ENCODE peak calls at places on chromosomes 7 and 10, in seven cellular contexts. O is mesenchymal stem cell, K is IMR-90, L is mesendoderm, I is neuronal stem cell, S is H9, W is H1. N is an unnamed sample.

GRCh38 chr7:151925446-151926335 is 30.6 kb upstream of the GALNTL5 start:
- DNase-seq in O (peak), K (no peak), L (no peak), I (no peak), S (no peak), W (no peak), N (no peak)

GRCh38 chr7:105268511-105269392 is 120.0 kb downstream of the SRPK2 start:
- DNase-seq in O (peak), K (peak), L (no peak), I (no peak), S (no peak), W (no peak), N (peak)

GRCh38 chr7:111919690-111920179 is 286.5 kb downstream of the DOCK4 start:
- DNase-seq in O (peak), K (peak), L (no peak), I (no peak), S (no peak), W (no peak), N (no peak)

GRCh38 chr7:73642834-73643233 is 18.5 kb upstream of the MLXIPL start:
- DNase-seq in O (no peak), K (no peak), L (no peak), I (no peak), S (no peak), W (no peak), N (no peak)

GRCh38 chr7:116534790-116535189 is 10.0 kb downstream of the CAV1 start:
- DNase-seq in O (peak), K (no peak), L (no peak), I (no peak), S (no peak), W (no peak), N (no peak)

GRCh38 chr10:47091421-47091820 is 180.2 kb downstream of the PTPN20 start:
- DNase-seq in O (no peak), K (no peak), L (no peak), I (no peak), S (no peak), W (no peak), N (no peak)

GRCh38 chr7:51315393-51316261 is 982 bp downstream of the COBL start:
- DNase-seq in O (peak), K (no peak), L (peak), I (peak), S (peak), W (peak), N (peak)

GRCh38 chr10:72013202-72013945 is 49.2 kb downstream of the CHST3 start:
- DNase-seq in O (no peak), K (no peak), L (no peak), I (no peak), S (no peak), W (no peak), N (no peak)

GRCh38 chr7:99248391-99249067 is 24.1 kb upstream of the MYH16 start:
- DNase-seq in O (no peak), K (no peak), L (peak), I (no peak), S (no peak), W (no peak), N (peak)

GRCh38 chr10:7084255-7085005 is 326.4 kb downstream of the SFMBT2 start:
- DNase-seq in O (peak), K (peak), L (no peak), I (no peak), S (no peak), W (no peak), N (no peak)

GRCh38 chr7:119256446-119257131 is 1016.4 kb upstream of the KCND2 start:
- DNase-seq in O (no peak), K (no peak), L (no peak), I (no peak), S (no peak), W (no peak), N (no peak)

GRCh38 chr7:50477640-50478039 is 27.5 kb upstream of the FIGNL1 start:
- DNase-seq in O (no peak), K (no peak), L (no peak), I (no peak), S (no peak), W (no peak), N (no peak)

GRCh38 chr10:31620236-31621151 is 301.5 kb downstream of the ZEB1 start:
- DNase-seq in O (peak), K (peak), L (peak), I (no peak), S (peak), W (peak), N (peak)

GRCh38 chr7:128742206-128742605 is 3.0 kb downstream of the CALU start:
- DNase-seq in O (peak), K (peak), L (no peak), I (no peak), S (no peak), W (no peak), N (no peak)

GRCh38 chr7:13839063-13839462 is 150.4 kb downstream of the ETV1 start:
- DNase-seq in O (no peak), K (no peak), L (no peak), I (no peak), S (no peak), W (no peak), N (no peak)

GRCh38 chr10:49173201-49173772 is 14.9 kb downstream of the TMEM273 start:
- DNase-seq in O (no peak), K (no peak), L (peak), I (no peak), S (no peak), W (peak), N (no peak)

GRCh38 chr7:82362129-82362528 is 81.4 kb downstream of the CACNA2D1 start:
- DNase-seq in O (no peak), K (peak), L (no peak), I (no peak), S (no peak), W (no peak), N (no peak)

GRCh38 chr10:46234026-46234425 is 52.8 kb upstream of the ANTXRL start:
- DNase-seq in O (no peak), K (no peak), L (no peak), I (no peak), S (peak), W (no peak), N (no peak)

GRCh38 chr10:56266120-56266519 is 94.9 kb downstream of the ZWINT start:
- DNase-seq in O (no peak), K (no peak), L (no peak), I (no peak), S (no peak), W (no peak), N (no peak)

GRCh38 chr7:44959956-44960640 is 18.7 kb downstream of the MYO1G start:
- DNase-seq in O (no peak), K (no peak), L (no peak), I (no peak), S (peak), W (no peak), N (no peak)

GRCh38 chr10:93300518-93300917 is 181.6 kb downstream of the MYOF start:
- DNase-seq in O (no peak), K (no peak), L (no peak), I (no peak), S (no peak), W (no peak), N (no peak)

GRCh38 chr7:24756989-24757798 is at the start of gene GSDME:
- DNase-seq in O (peak), K (peak), L (peak), I (peak), S (peak), W (peak), N (peak)

GRCh38 chr7:100546868-100547800 is 8.1 kb downstream of the AGFG2 start:
- DNase-seq in O (no peak), K (no peak), L (no peak), I (no peak), S (no peak), W (no peak), N (no peak)

GRCh38 chr7:43244232-43244631 is 131.8 kb downstream of the HECW1 start:
- DNase-seq in O (no peak), K (peak), L (no peak), I (no peak), S (no peak), W (no peak), N (no peak)

DNA sequence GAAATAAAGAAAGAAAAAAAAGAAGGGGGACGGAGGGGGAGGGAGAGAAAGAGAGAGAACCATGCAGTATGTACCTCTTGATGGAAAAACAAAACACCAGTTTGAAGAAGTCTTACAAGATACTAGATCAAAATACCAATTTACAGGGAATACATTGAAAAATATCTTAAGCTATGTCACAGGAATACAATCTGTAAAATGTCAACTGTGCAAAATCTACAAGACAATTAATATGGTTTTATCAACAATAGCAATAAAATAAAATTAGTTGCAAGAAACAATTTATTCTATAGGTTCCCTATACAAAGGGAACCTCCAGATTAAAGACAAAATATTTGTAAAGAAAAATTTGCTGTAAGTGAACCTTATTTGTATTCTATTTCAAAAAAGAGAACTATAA is 98.3 kb upstream of the CABCOCO1 start:
- DNase-seq in O (no peak), K (no peak), L (no peak), I (no peak), S (no peak), W (no peak), N (no peak)
- H2AK5ac ChIP-seq in O (no peak), K (no peak), L (no peak), I (no peak), S (no peak), W (no peak), N (no peak)

DNA sequence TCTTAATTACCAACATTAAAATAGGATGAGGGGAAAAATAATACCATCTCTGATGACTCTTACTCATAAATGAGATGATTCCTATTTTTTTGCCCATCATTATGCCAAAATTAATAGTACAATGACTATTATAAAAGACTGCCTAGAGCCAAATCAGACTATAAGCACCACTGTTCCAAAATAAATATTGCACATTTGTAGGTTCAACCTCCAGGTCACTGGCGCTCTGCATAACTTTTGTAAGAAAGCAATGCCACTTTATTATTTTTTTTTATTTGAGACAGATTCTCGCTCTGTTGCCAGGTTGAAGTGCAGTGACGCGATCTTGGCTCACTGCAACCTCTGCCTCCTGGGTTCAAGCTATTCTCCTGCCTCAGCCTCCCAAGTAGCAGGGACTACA is 142.5 kb upstream of the SP8 start:
- DNase-seq in O (no peak), K (no peak), L (no peak), I (no peak), S (no peak), W (no peak), N (no peak)
- H2AK5ac ChIP-seq in O (no peak), K (no peak), L (no peak), I (no peak), S (no peak), W (no peak), N (no peak)

GRCh38 chr7:110050831-110051230 is 1040.1 kb upstream of the LRRN3 start:
- DNase-seq in O (no peak), K (no peak), L (no peak), I (no peak), S (no peak), W (no peak), N (no peak)

DNA sequence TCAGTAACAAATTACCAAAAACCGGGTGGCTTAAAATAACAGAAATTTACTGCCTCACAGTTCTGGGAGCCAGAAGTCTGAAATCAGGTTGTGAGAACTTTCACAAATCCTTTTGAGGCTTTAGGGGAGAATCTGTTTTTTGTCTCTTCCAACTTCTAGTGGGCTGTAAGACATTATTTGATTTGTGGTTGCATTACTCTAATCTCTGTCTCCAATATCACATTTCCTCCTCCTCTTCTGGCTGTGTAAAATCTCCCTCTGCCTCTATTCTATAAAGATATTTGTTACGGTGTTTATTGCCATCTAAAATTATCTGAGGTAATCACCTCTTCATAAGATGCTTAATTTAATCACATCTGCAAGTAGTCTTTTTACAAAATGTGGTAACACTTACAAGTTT is 1039.5 kb upstream of the LRRN3 start:
- DNase-seq in O (no peak), K (no peak), L (no peak), I (no peak), S (no peak), W (no peak), N (no peak)
- H2AK5ac ChIP-seq in O (no peak), K (no peak), L (no peak), I (no peak), S (no peak), W (no peak), N (no peak)

DNA sequence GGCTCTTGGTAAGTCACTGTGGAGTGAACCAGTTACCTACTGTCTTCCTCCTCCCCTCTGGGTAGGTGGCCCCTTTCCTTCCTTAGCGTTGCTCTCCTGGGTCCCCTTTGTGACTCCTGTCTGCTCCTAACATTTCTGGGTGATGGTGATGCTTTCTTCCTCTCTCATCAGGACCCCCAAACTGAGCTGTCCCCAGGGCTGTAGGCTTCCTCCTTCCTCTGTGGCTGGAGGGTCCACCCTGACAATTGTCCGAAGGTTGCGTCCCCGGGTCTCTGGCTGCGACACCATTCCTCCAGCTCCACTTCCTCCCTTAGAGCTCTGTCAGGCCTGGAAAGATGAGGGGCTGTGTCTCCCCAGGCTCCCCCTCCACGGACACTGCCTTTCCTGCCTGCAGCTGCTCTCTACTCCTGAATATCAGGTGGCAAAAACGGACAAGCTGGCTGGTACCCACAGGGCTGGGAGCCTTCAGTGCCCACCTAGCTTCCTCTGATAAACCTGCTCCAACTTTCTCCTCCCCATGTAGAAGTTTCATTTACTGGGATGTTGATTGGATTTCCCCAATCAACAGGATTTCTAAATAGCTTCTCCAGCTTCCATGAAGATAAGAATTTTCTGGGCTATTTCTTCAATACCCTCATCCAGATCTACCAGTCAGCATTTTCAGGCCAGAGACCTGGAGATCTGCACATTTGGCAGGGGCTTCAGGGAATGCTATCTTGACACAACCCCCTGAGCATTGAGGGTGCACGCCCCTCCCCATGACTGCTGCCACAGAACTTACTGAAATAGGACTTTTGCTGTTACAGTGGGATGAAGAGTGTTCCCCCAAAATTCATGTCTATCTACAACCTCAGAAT is 506.5 kb downstream of the TCERG1L start:
- DNase-seq in O (no peak), K (no peak), L (no peak), I (no peak), S (peak), W (no peak), N (no peak)
- H2AK5ac ChIP-seq in O (no peak), K (no peak), L (no peak), I (no peak), S (no peak), W (no peak), N (no peak)

DNA sequence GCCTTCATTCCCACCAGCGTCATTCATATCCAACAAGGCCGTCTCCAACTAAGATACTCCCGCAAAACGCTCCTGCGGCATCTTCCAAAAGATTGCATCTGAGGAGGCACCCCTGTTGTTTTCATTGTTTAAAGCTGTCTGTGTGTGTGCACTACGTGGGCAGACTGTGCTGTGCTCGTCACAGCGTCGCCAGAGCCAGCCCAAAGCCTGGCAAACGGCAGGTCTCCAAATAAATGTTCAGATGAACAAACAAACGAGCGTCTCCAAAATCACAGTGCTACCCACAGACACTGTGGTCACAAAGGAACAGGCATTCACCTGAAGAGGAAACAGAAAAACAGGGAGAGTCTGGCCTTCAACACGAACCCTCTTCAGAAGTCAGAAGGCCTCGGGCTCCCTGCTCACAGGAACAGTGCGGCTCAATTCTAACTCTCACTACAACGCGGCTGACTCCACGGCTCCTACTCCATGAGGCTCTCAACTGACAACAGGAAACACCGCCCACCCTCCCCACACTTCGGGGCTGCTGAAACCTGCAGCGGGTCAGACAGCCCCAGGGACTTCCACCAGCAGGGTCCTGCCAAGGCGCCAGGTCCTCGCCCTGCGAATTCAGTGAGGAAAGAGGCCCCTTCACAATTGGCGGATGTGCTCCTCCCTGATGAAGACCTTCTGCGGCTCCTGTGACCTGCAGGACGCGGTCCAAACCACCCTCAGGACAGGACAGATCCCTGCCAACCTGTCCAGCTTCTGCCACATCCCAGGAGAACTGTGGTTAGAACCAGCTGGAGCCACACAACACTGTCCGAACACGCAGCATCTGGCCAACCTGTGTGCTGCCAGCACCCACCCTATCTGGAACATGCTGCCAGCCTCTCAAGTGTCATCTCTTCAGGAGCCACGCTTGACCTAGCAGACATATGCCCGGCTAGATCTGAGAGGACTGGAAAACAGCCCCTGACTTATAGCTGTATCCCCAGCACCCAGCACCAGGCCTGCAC is 36.1 kb downstream of the MAD1L1 start:
- DNase-seq in O (no peak), K (no peak), L (no peak), I (no peak), S (peak), W (no peak), N (no peak)
- H2AK5ac ChIP-seq in O (no peak), K (no peak), L (no peak), I (peak), S (no peak), W (no peak), N (no peak)

GRCh38 chr10:16811292-16811691 is 5.9 kb downstream of the RSU1 start:
- DNase-seq in O (no peak), K (no peak), L (no peak), I (no peak), S (no peak), W (no peak), N (no peak)
- H2AK5ac ChIP-seq in O (no peak), K (no peak), L (no peak), I (no peak), S (no peak), W (no peak), N (no peak)

DNA sequence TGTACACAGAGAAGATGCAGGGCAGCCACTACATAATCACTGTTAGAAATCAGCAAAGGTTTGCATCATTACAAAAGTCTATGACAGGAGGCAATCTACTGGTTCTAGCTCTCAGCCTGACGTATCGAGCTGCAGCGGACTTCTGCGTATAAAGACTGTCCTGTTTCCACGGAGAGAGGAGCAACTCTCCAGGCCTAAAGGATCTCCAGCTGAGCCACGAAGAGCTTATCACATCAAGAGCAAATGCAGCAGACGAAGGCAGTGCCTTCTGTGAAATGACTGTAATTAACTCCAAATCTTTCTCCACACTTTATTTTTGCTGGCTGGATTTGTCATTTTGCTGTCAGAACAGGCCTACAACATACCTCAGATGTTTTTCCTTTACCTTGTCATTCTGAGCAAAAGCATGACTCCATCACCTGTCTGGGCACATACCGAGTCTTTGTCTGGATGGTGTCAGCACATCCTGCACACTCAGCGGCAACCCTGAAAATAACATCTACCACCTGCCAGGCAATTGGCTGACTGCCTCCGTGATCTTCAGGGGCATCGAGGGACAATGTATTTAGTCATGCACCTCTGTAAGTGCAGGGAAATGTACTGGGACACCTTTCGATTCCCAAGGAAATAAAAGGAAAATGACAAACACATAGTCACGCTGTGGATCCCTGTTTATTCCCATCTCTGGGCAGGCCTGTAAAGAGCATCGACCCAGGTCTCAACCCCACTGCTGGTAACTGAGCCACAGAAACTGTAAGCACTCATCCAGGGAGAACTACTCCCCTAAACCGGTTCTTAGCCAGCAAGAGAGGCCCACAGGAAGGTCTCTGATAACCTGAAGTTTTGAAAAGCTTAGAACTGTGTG is 26.3 kb upstream of the SH3PXD2A start:
- DNase-seq in O (no peak), K (no peak), L (peak), I (no peak), S (no peak), W (no peak), N (peak)
- H2AK5ac ChIP-seq in O (no peak), K (no peak), L (no peak), I (no peak), S (no peak), W (no peak), N (peak)

DNA sequence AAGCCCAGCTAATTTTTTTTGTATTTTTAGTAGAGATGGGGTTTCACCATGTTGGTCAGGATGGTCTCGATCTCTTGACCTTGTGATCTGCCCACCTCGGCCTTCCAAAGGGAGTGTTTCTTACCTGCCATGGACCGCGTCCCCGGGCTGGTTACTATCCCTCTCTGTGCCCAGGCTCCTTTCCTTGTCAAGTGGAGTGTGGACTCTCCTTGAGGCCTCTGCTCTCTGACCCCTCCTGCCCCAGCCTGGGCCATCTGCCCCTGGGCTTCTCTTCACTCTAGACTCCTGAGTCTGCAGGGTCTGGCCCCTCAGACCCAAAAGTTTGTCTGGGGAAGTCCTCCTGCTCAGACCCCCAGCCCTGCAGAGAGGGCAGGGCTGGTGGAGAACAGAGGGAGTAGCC is 20.7 kb downstream of the NEURL1 start:
- DNase-seq in O (no peak), K (no peak), L (no peak), I (no peak), S (no peak), W (no peak), N (no peak)
- H2AK5ac ChIP-seq in O (no peak), K (no peak), L (no peak), I (no peak), S (no peak), W (no peak), N (no peak)

N was measured in trophoblast cell.